ENCODE peak calls at places on chromosomes 4 and X, in six cellular contexts. One of them, this sample, is unnamed. For H3K36me3, the result is how much of the 10 kb centered on the place peaks cover.

GRCh38 chr4:25525896-25526295 is 129.8 kb upstream of the SLC34A2 start:
- DNase-seq in thoracic aorta: no peak
- DNase-seq in SJSA1: no peak
- DNase-seq in heart left ventricle: no peak
- DNase-seq in CD8-positive, alpha-beta memory T cell: no peak
- DNase-seq in esophagus muscularis mucosa: no peak
- DNase-seq in this sample: no peak

GRCh38 chr4:53558061-53558801 is 33.1 kb downstream of the LNX1 start:
- DNase-seq in heart left ventricle: no peak
- DNase-seq in esophagus muscularis mucosa: no peak
- DNase-seq in thoracic aorta: peak
- DNase-seq in CD8-positive, alpha-beta memory T cell: no peak
- DNase-seq in SJSA1: peak
- DNase-seq in this sample: no peak

GRCh38 chrX:71070531-71070930 is 2.4 kb upstream of the SNX12 start:
- DNase-seq in SJSA1: no peak
- DNase-seq in esophagus muscularis mucosa: no peak
- DNase-seq in heart left ventricle: no peak
- DNase-seq in CD8-positive, alpha-beta memory T cell: no peak
- DNase-seq in thoracic aorta: no peak
- DNase-seq in this sample: no peak

GRCh38 chr4:103091601-103092223 is 7.9 kb downstream of the BDH2 start:
- DNase-seq in CD8-positive, alpha-beta memory T cell: peak
- DNase-seq in esophagus muscularis mucosa: no peak
- DNase-seq in SJSA1: peak
- DNase-seq in heart left ventricle: no peak
- DNase-seq in thoracic aorta: no peak
- DNase-seq in this sample: no peak

GRCh38 chr4:53168237-53168636 is 197.6 kb downstream of the SCFD2 start:
- DNase-seq in thoracic aorta: no peak
- DNase-seq in esophagus muscularis mucosa: no peak
- DNase-seq in CD8-positive, alpha-beta memory T cell: no peak
- DNase-seq in heart left ventricle: no peak
- DNase-seq in SJSA1: no peak
- DNase-seq in this sample: no peak

GRCh38 chrX:45872480-45872879 is 671.8 kb upstream of the DIPK2B start:
- DNase-seq in CD8-positive, alpha-beta memory T cell: no peak
- DNase-seq in SJSA1: no peak
- DNase-seq in thoracic aorta: no peak
- DNase-seq in esophagus muscularis mucosa: no peak
- DNase-seq in heart left ventricle: no peak
- DNase-seq in this sample: no peak

GRCh38 chr4:79852305-79852730 is 220.7 kb downstream of the ANTXR2 start:
- DNase-seq in thoracic aorta: no peak
- DNase-seq in heart left ventricle: peak
- DNase-seq in esophagus muscularis mucosa: no peak
- DNase-seq in SJSA1: no peak
- DNase-seq in CD8-positive, alpha-beta memory T cell: no peak
- DNase-seq in this sample: peak

GRCh38 chr4:114378306-114378903 is 220.2 kb upstream of the UGT8 start:
- DNase-seq in heart left ventricle: no peak
- DNase-seq in thoracic aorta: no peak
- DNase-seq in CD8-positive, alpha-beta memory T cell: no peak
- DNase-seq in esophagus muscularis mucosa: no peak
- DNase-seq in SJSA1: peak
- DNase-seq in this sample: no peak

GRCh38 chrX:19889582-19890342 is 2.4 kb upstream of the SH3KBP1 start:
- DNase-seq in heart left ventricle: no peak
- DNase-seq in CD8-positive, alpha-beta memory T cell: peak
- DNase-seq in thoracic aorta: no peak
- DNase-seq in SJSA1: peak
- DNase-seq in esophagus muscularis mucosa: no peak
- DNase-seq in this sample: no peak

GRCh38 chr4:33658971-33659370 is 2585.3 kb downstream of the ARAP2 start:
- DNase-seq in thoracic aorta: no peak
- DNase-seq in CD8-positive, alpha-beta memory T cell: no peak
- DNase-seq in esophagus muscularis mucosa: no peak
- DNase-seq in heart left ventricle: no peak
- DNase-seq in SJSA1: no peak
- DNase-seq in this sample: no peak

GRCh38 chrX:1196436-1196835 is 16.0 kb downstream of the CRLF2 start:
- DNase-seq in esophagus muscularis mucosa: peak
- DNase-seq in heart left ventricle: no peak
- DNase-seq in thoracic aorta: no peak
- DNase-seq in SJSA1: no peak
- DNase-seq in CD8-positive, alpha-beta memory T cell: no peak
- DNase-seq in this sample: no peak

GRCh38 chr4:185352202-185352601 is 43.5 kb downstream of the LRP2BP start:
- DNase-seq in SJSA1: no peak
- DNase-seq in esophagus muscularis mucosa: no peak
- DNase-seq in thoracic aorta: no peak
- DNase-seq in heart left ventricle: no peak
- DNase-seq in CD8-positive, alpha-beta memory T cell: no peak
- DNase-seq in this sample: no peak
- H3K36me3 ChIP-seq in SJSA1: under half
- H3K36me3 ChIP-seq in esophagus muscularis mucosa: under half
- H3K36me3 ChIP-seq in thoracic aorta: under half
- H3K36me3 ChIP-seq in heart left ventricle: half or more
- H3K36me3 ChIP-seq in CD8-positive, alpha-beta memory T cell: under half
- H3K36me3 ChIP-seq in this sample: under half

GRCh38 chrX:106927023-106927422 is 6.8 kb downstream of the CLDN2 start:
- DNase-seq in CD8-positive, alpha-beta memory T cell: no peak
- DNase-seq in heart left ventricle: no peak
- DNase-seq in thoracic aorta: no peak
- DNase-seq in SJSA1: no peak
- DNase-seq in esophagus muscularis mucosa: no peak
- DNase-seq in this sample: no peak
- H3K4me3 ChIP-seq in CD8-positive, alpha-beta memory T cell: no peak
- H3K4me3 ChIP-seq in heart left ventricle: no peak
- H3K4me3 ChIP-seq in thoracic aorta: no peak
- H3K4me3 ChIP-seq in SJSA1: no peak
- H3K4me3 ChIP-seq in esophagus muscularis mucosa: no peak
- H3K4me3 ChIP-seq in this sample: no peak

GRCh38 chr4:106092361-106093040 is 197.2 kb downstream of the NPNT start:
- DNase-seq in thoracic aorta: no peak
- DNase-seq in CD8-positive, alpha-beta memory T cell: peak
- DNase-seq in SJSA1: no peak
- DNase-seq in esophagus muscularis mucosa: no peak
- DNase-seq in heart left ventricle: no peak
- DNase-seq in this sample: no peak

GRCh38 chr4:106096454-106096853 is 201.2 kb downstream of the NPNT start:
- DNase-seq in esophagus muscularis mucosa: no peak
- DNase-seq in CD8-positive, alpha-beta memory T cell: no peak
- DNase-seq in thoracic aorta: no peak
- DNase-seq in SJSA1: no peak
- DNase-seq in heart left ventricle: no peak
- DNase-seq in this sample: peak

GRCh38 chr4:106095408-106095807 is 200.1 kb downstream of the NPNT start:
- DNase-seq in esophagus muscularis mucosa: no peak
- DNase-seq in SJSA1: no peak
- DNase-seq in thoracic aorta: no peak
- DNase-seq in heart left ventricle: no peak
- DNase-seq in CD8-positive, alpha-beta memory T cell: no peak
- DNase-seq in this sample: peak

GRCh38 chr4:106090826-106091225 is 195.6 kb downstream of the NPNT start:
- DNase-seq in thoracic aorta: no peak
- DNase-seq in SJSA1: no peak
- DNase-seq in esophagus muscularis mucosa: no peak
- DNase-seq in CD8-positive, alpha-beta memory T cell: no peak
- DNase-seq in heart left ventricle: no peak
- DNase-seq in this sample: no peak
- H3K36me3 ChIP-seq in thoracic aorta: under half
- H3K36me3 ChIP-seq in SJSA1: under half
- H3K36me3 ChIP-seq in esophagus muscularis mucosa: under half
- H3K36me3 ChIP-seq in CD8-positive, alpha-beta memory T cell: under half
- H3K36me3 ChIP-seq in heart left ventricle: under half
- H3K36me3 ChIP-seq in this sample: under half

GRCh38 chr4:24434193-24434728 is 150.1 kb downstream of the DHX15 start:
- DNase-seq in thoracic aorta: no peak
- DNase-seq in esophagus muscularis mucosa: no peak
- DNase-seq in SJSA1: no peak
- DNase-seq in CD8-positive, alpha-beta memory T cell: no peak
- DNase-seq in heart left ventricle: no peak
- DNase-seq in this sample: no peak
- H3K4me3 ChIP-seq in thoracic aorta: no peak
- H3K4me3 ChIP-seq in esophagus muscularis mucosa: no peak
- H3K4me3 ChIP-seq in SJSA1: no peak
- H3K4me3 ChIP-seq in CD8-positive, alpha-beta memory T cell: no peak
- H3K4me3 ChIP-seq in heart left ventricle: no peak
- H3K4me3 ChIP-seq in this sample: no peak

DNA sequence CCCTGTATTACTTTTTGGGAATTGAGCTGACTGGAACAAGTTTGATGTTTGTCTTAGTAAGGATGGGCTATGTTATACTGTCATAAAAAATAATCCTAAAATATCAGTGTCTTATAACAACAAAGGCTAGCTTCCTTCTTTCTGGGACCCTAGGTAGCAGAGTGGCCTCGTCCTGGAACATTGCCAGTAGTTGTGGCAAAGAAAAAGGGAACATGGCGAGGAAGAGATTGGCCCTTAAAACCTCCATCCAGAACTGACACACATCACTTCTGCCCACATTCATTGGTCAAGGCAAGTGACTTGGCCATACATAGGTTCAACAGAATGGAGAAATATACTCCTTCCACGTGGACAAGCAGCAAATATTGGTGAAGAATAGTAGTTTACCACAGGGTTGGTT is 287.9 kb downstream of the PPP1R2C start:
- DNase-seq in CD8-positive, alpha-beta memory T cell: no peak
- DNase-seq in SJSA1: no peak
- DNase-seq in esophagus muscularis mucosa: no peak
- DNase-seq in thoracic aorta: no peak
- DNase-seq in heart left ventricle: no peak
- DNase-seq in this sample: no peak
- H3K36me3 ChIP-seq in CD8-positive, alpha-beta memory T cell: under half
- H3K36me3 ChIP-seq in SJSA1: under half
- H3K36me3 ChIP-seq in esophagus muscularis mucosa: under half
- H3K36me3 ChIP-seq in thoracic aorta: under half
- H3K36me3 ChIP-seq in heart left ventricle: under half
- H3K36me3 ChIP-seq in this sample: under half

GRCh38 chr4:81405900-81406401 is 65.8 kb downstream of the RASGEF1B start:
- DNase-seq in thoracic aorta: no peak
- DNase-seq in SJSA1: peak
- DNase-seq in CD8-positive, alpha-beta memory T cell: no peak
- DNase-seq in esophagus muscularis mucosa: no peak
- DNase-seq in heart left ventricle: peak
- DNase-seq in this sample: peak
- H3K4me3 ChIP-seq in thoracic aorta: peak
- H3K4me3 ChIP-seq in SJSA1: no peak
- H3K4me3 ChIP-seq in CD8-positive, alpha-beta memory T cell: peak
- H3K4me3 ChIP-seq in esophagus muscularis mucosa: peak
- H3K4me3 ChIP-seq in heart left ventricle: peak
- H3K4me3 ChIP-seq in this sample: no peak

GRCh38 chr4:152468408-152468807 is 67.5 kb downstream of the FBXW7 start:
- DNase-seq in heart left ventricle: no peak
- DNase-seq in CD8-positive, alpha-beta memory T cell: no peak
- DNase-seq in SJSA1: no peak
- DNase-seq in esophagus muscularis mucosa: no peak
- DNase-seq in thoracic aorta: no peak
- DNase-seq in this sample: no peak
- H3K36me3 ChIP-seq in heart left ventricle: under half
- H3K36me3 ChIP-seq in CD8-positive, alpha-beta memory T cell: under half
- H3K36me3 ChIP-seq in SJSA1: under half
- H3K36me3 ChIP-seq in esophagus muscularis mucosa: under half
- H3K36me3 ChIP-seq in thoracic aorta: under half
- H3K36me3 ChIP-seq in this sample: under half